ENCODE peak calls at places on chromosomes 16 and 17, in four cellular contexts. Q, F, U and W are unnamed samples.

GRCh38 chr17:50152736-50153135 is 2.3 kb upstream of the PPP1R9B start:
- DNase-seq in Q (no peak), F (no peak), U (no peak), W (no peak)

GRCh38 chr16:88662222-88662842 is 559 bp downstream of the MVD start:
- DNase-seq in Q (no peak), F (no peak), U (no peak), W (no peak)

GRCh38 chr17:45253879-45254278 is 8.0 kb downstream of the SPATA32 start:
- DNase-seq in Q (peak), F (no peak), U (no peak), W (no peak)

GRCh38 chr17:81932333-81932983 is 4.6 kb downstream of the PYCR1 start:
- DNase-seq in Q (peak), F (no peak), U (no peak), W (no peak)

GRCh38 chr17:83194761-83195329 is 115.4 kb downstream of the METRNL start:
- DNase-seq in Q (no peak), F (peak), U (no peak), W (peak)

GRCh38 chr17:32609085-32609484 is 122.3 kb downstream of the CDK5R1 start:
- DNase-seq in Q (no peak), F (peak), U (peak), W (peak)

GRCh38 chr16:23423496-23424049 is 29.4 kb downstream of the COG7 start:
- DNase-seq in Q (no peak), F (peak), U (peak), W (peak)

GRCh38 chr16:14205666-14206065 is 134.5 kb downstream of the MRTFB start:
- DNase-seq in Q (no peak), F (peak), U (no peak), W (no peak)

GRCh38 chr16:78199325-78200022 is 100.0 kb downstream of the WWOX start:
- DNase-seq in Q (no peak), F (no peak), U (no peak), W (no peak)

GRCh38 chr16:89471225-89471624 is 19.1 kb downstream of the ANKRD11 start:
- DNase-seq in Q (no peak), F (peak), U (no peak), W (no peak)

GRCh38 chr16:77169650-77170236 is 21.2 kb upstream of the MON1B start:
- DNase-seq in Q (peak), F (peak), U (peak), W (peak)

GRCh38 chr16:58222532-58223316 is 24.8 kb upstream of the CSNK2A2 start:
- DNase-seq in Q (no peak), F (peak), U (no peak), W (peak)

GRCh38 chr16:2370725-2371124 is 30.2 kb upstream of the ABCA3 start:
- DNase-seq in Q (no peak), F (no peak), U (no peak), W (peak)

GRCh38 chr17:32487460-32488176 is 825 bp downstream of the CDK5R1 start:
- DNase-seq in Q (peak), F (no peak), U (no peak), W (no peak)

GRCh38 chr17:62718420-62718819 is 89.7 kb downstream of the MARCHF10 start:
- DNase-seq in Q (no peak), F (peak), U (no peak), W (peak)

GRCh38 chr17:18181358-18181757 is 2.3 kb upstream of the ALKBH5 start:
- DNase-seq in Q (no peak), F (peak), U (no peak), W (peak)

GRCh38 chr16:67026570-67026969 is 2.4 kb upstream of the CBFB start:
- DNase-seq in Q (no peak), F (no peak), U (no peak), W (no peak)

GRCh38 chr17:80101160-80101945 is at the start of gene GAA:
- DNase-seq in Q (peak), F (peak), U (peak), W (peak)

GRCh38 chr17:59406278-59406677 is 74.8 kb downstream of the YPEL2 start:
- DNase-seq in Q (no peak), F (no peak), U (no peak), W (no peak)

GRCh38 chr17:65123757-65124675 is 13.2 kb upstream of the RGS9 start:
- DNase-seq in Q (no peak), F (peak), U (no peak), W (peak)

GRCh38 chr16:13833510-13833909 is 86.4 kb upstream of the ERCC4 start:
- DNase-seq in Q (no peak), F (no peak), U (no peak), W (no peak)

GRCh38 chr16:66603537-66604375 is 748 bp upstream of the CMTM3 start:
- DNase-seq in Q (peak), F (peak), U (peak), W (no peak)

GRCh38 chr17:51087072-51087757 is 33.5 kb downstream of the SPAG9 start:
- DNase-seq in Q (no peak), F (no peak), U (no peak), W (no peak)

GRCh38 chr17:78965369-78965982 is 14.2 kb downstream of the LGALS3BP start:
- DNase-seq in Q (no peak), F (no peak), U (no peak), W (no peak)

GRCh38 chr17:79295307-79295706 is 220.7 kb downstream of the ENGASE start:
- DNase-seq in Q (no peak), F (no peak), U (no peak), W (no peak)

GRCh38 chr17:48871551-48872351 is 20.8 kb upstream of the ATP5MC1 start:
- DNase-seq in Q (peak), F (no peak), U (no peak), W (no peak)

GRCh38 chr16:86198201-86199118 is 299.5 kb downstream of the IRF8 start:
- DNase-seq in Q (no peak), F (no peak), U (no peak), W (no peak)

GRCh38 chr16:57795431-57795878 is 6.8 kb downstream of the KIFC3 start:
- DNase-seq in Q (peak), F (peak), U (peak), W (peak)

GRCh38 chr17:54117452-54117851 is 294.7 kb downstream of the KIF2B start:
- DNase-seq in Q (no peak), F (no peak), U (no peak), W (no peak)

GRCh38 chr17:70810609-70811008 is 641.3 kb downstream of the KCNJ2 start:
- DNase-seq in Q (no peak), F (no peak), U (no peak), W (peak)

GRCh38 chr17:70804161-70804560 is 634.8 kb downstream of the KCNJ2 start:
- DNase-seq in Q (no peak), F (peak), U (no peak), W (peak)

GRCh38 chr17:70808596-70808995 is 639.3 kb downstream of the KCNJ2 start:
- DNase-seq in Q (no peak), F (no peak), U (no peak), W (peak)
- TF ChIP-seq CTCF in Q (no peak), F (peak), U (no peak), W (peak)

GRCh38 chr16:25212636-25213035 is 4.1 kb upstream of the AQP8 start:
- DNase-seq in Q (no peak), F (no peak), U (no peak), W (no peak)
- TF ChIP-seq CTCF in Q (no peak), F (no peak), U (no peak), W (no peak)

GRCh38 chr16:69073181-69073669 is 32.2 kb upstream of the HAS3 start:
- DNase-seq in Q (no peak), F (peak), U (peak), W (peak)
- TF ChIP-seq CTCF in Q (no peak), F (no peak), U (no peak), W (no peak)

DNA sequence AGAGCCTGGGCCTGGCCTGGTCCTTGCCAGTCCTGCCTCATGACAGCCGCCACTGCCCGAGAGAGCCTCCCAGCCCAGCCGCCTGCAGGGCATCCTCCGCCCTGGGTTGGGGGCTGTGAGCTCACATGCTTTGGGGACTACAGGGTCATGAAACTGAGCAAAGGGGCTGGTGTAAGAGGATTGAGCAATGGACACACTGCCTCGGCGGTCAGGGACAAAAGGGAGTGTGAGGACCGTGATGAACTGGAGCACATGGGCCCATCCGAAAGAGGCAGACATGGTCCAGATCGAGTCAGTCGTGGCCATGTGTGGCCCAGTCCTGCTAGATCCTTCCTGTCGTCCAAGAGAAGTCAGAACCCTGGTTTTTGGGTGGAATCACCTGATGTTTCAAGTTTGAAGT is 52.3 kb downstream of the GSG1L start:
- DNase-seq in Q (no peak), F (no peak), U (no peak), W (no peak)
- TF ChIP-seq CTCF in Q (no peak), F (no peak), U (no peak), W (no peak)

DNA sequence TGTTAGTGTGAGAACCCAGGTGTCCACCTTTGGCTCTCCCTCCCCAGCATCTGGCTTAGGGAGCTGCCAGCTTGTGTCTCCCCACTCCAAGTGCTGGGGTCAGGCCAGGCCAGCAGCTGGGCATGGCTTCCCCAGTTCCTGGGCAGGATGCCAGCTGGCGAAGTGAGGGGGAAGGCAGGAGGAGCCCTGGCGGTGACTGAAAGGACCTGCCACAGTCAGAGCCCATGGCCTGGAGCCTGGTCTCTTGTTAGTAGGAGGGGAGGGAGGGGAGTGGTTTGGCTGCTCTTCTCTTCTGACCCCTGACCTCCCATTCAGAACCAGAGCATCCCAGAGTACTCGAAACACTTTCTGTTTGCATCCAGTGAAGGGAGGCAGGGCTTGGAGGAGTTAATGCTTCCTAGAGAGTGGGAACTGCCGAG is 586 bp downstream of the CHD3 start:
- DNase-seq in Q (no peak), F (peak), U (peak), W (peak)
- TF ChIP-seq CTCF in Q (no peak), F (peak), U (peak), W (peak)

GRCh38 chr17:58204796-58205195 is 12.3 kb downstream of the EPX start:
- DNase-seq in Q (no peak), F (peak), U (no peak), W (no peak)
- TF ChIP-seq CTCF in Q (no peak), F (no peak), U (no peak), W (no peak)

GRCh38 chr16:56641166-56641565 is 2.7 kb downstream of the MT1A start:
- DNase-seq in Q (no peak), F (no peak), U (no peak), W (no peak)

GRCh38 chr16:56645838-56646237 is 5.8 kb upstream of the MT1B start:
- DNase-seq in Q (no peak), F (no peak), U (no peak), W (no peak)

GRCh38 chr16:56643080-56643778 is 4.8 kb downstream of the MT1A start:
- DNase-seq in Q (peak), F (peak), U (peak), W (peak)

GRCh38 chr16:56645311-56645710 is 6.4 kb upstream of the MT1B start:
- DNase-seq in Q (no peak), F (no peak), U (no peak), W (no peak)

GRCh38 chr16:56643833-56644232 is 5.4 kb downstream of the MT1A start:
- DNase-seq in Q (no peak), F (no peak), U (no peak), W (no peak)
- TF ChIP-seq CTCF in Q (no peak), F (no peak), U (no peak), W (no peak)

DNA sequence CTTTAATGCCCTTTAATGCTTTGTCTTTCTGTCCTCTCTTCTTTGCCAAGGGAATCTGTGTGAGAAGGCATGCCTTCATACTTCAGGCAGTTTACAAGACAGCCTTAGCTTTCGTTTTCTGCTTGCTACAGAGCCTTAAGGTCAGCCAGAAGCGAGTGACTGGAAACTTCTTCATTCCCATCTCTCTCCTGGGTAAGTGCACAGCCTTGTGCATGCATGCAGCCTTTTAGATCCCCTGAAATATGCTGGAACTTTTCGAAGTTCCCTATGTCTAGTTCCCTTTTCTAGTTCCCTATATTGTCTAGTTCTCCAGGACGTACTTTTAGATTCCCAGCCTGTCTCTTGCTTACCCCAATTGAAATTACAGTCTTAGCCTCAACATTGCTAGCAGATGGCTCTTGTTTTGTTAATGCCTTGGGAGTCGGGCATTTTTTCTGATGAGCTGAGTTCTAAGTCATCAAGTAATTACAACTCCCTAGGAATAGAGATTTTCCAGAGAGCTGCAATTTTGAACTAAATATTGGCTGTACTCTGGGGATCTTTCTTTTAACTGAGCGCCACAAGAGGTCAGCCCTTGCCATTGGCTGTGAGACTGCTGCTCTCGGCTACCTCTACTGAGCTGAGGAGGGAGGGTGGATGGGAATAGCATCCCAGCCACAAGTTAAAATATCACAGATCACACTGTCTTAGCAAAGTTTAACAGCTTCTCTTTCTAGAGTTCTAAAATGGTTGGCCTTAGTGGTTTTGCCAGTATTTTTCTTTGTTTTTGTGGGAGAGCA is 22.7 kb upstream of the PPM1D start:
- DNase-seq in Q (peak), F (peak), U (no peak), W (peak)
- TF ChIP-seq CTCF in Q (peak), F (no peak), U (no peak), W (no peak)